ENCODE peak calls at places on chromosomes 16 and 17, in eight cellular contexts. Q, P, L, R, V, K, O and D are unnamed samples.

GRCh38 chr17:58325289-58325726 is 3.3 kb downstream of the TSPOAP1 start:
- DNase-seq in Q (peak; percentile 77), R (no peak), L (peak; percentile 71), P (no peak), O (no peak), K (no peak), V (no peak), D (no peak)

GRCh38 chr16:57242650-57243049 is 2.4 kb upstream of the ARL2BP start:
- DNase-seq in P (no peak), O (no peak), K (no peak), Q (no peak), R (no peak), L (no peak), V (no peak), D (no peak)

GRCh38 chr17:28334666-28335200 is 539 bp downstream of the IFT20 start:
- DNase-seq in V (no peak), K (peak; percentile 28), O (no peak), P (no peak), R (no peak), Q (no peak), L (no peak), D (peak; percentile 50)

GRCh38 chr17:9470171-9470570 is 105.4 kb downstream of the STX8 start:
- DNase-seq in O (no peak), Q (no peak), K (peak; percentile 8), P (no peak), V (no peak), L (no peak), R (no peak), D (no peak)

GRCh38 chr16:88062341-88062861 is 111.2 kb downstream of the BANP start:
- DNase-seq in L (no peak), P (no peak), O (no peak), R (no peak), K (no peak), Q (no peak), V (no peak), D (peak; percentile 70)

GRCh38 chr16:83799336-83799735 is 8.4 kb upstream of the HSBP1 start:
- DNase-seq in Q (no peak), L (no peak), V (no peak), P (no peak), R (no peak), O (no peak), K (no peak), D (peak; percentile 37)

GRCh38 chr16:13630292-13630850 is 289.6 kb upstream of the ERCC4 start:
- DNase-seq in L (no peak), V (no peak), K (no peak), Q (no peak), P (no peak), R (no peak), O (no peak), D (no peak)

GRCh38 chr16:87602005-87602790 is at the start of gene JPH3:
- DNase-seq in K (peak; percentile 23), L (peak; percentile 27), Q (no peak), O (no peak), R (no peak), V (no peak), P (no peak), D (no peak)

GRCh38 chr17:55281592-55282378 is 17.0 kb downstream of the HLF start:
- DNase-seq in V (no peak), P (no peak), O (no peak), Q (no peak), L (no peak), R (no peak), K (no peak), D (no peak)

GRCh38 chr16:180101-180920 is at the start of gene HBQ1:
- DNase-seq in R (no peak), K (peak; percentile 56), V (peak; percentile 75), Q (no peak), L (no peak), P (no peak), O (no peak), D (peak; percentile 11)

GRCh38 chr16:29007865-29008593 is 23.2 kb downstream of the LAT start:
- DNase-seq in L (no peak), Q (no peak), R (peak; percentile 39), P (no peak), O (peak; percentile 96), K (peak; percentile 91), V (peak; percentile 75), D (peak; percentile 84)

GRCh38 chr16:57367111-57367752 is 5.1 kb upstream of the CX3CL1 start:
- DNase-seq in Q (no peak), O (peak; percentile 68), P (no peak), K (no peak), V (no peak), R (no peak), L (no peak), D (peak; percentile 56)

GRCh38 chr16:4663756-4664465 is 29.5 kb upstream of the NUDT16L1 start:
- DNase-seq in Q (no peak), O (no peak), K (peak; percentile 44), R (no peak), V (peak; percentile 38), L (peak; percentile 28), P (no peak), D (no peak)

GRCh38 chr16:57071840-57072541 is 20.4 kb upstream of the CPNE2 start:
- DNase-seq in O (peak; percentile 65), V (no peak), Q (peak; percentile 39), P (no peak), R (peak; percentile 52), K (peak; percentile 28), L (no peak), D (peak; percentile 79)

GRCh38 chr17:54956802-54957201 is 11.7 kb downstream of the COX11 start:
- DNase-seq in L (no peak), K (no peak), R (no peak), P (no peak), Q (no peak), O (no peak), V (no peak), D (no peak)

GRCh38 chr16:84605339-84605848 is 12.5 kb downstream of the COTL1 start:
- DNase-seq in Q (no peak), V (no peak), P (no peak), K (no peak), R (no peak), L (no peak), O (no peak), D (peak; percentile 34)

GRCh38 chr17:72342061-72342460 is 221.2 kb downstream of the SOX9 start:
- DNase-seq in P (no peak), R (no peak), V (no peak), K (no peak), Q (no peak), O (no peak), L (no peak), D (no peak)

GRCh38 chr16:19130852-19131808 is 17.4 kb downstream of the ITPRIPL2 start:
- DNase-seq in R (no peak), O (peak; percentile 89), P (no peak), K (no peak), V (no peak), L (no peak), Q (no peak), D (peak; percentile 82)

GRCh38 chr17:35089846-35090193 is 26.3 kb upstream of the RFFL start:
- DNase-seq in O (peak; percentile 73), P (no peak), K (peak; percentile 71), L (no peak), V (peak; percentile 60), Q (no peak), R (no peak), D (peak; percentile 87)

GRCh38 chr17:79125503-79125902 is 50.9 kb downstream of the ENGASE start:
- DNase-seq in K (no peak), V (no peak), L (peak; percentile 73), R (no peak), Q (no peak), P (no peak), O (no peak), D (no peak)

GRCh38 chr17:41919165-41919817 is 540 bp upstream of the ACLY start:
- DNase-seq in R (no peak), K (no peak), L (peak; percentile 66), O (no peak), V (no peak), P (peak; percentile 26), Q (no peak), D (no peak)

GRCh38 chr16:53369921-53370320 is 64.3 kb upstream of the RBL2 start:
- DNase-seq in V (no peak), O (no peak), Q (no peak), R (no peak), L (no peak), K (no peak), P (no peak), D (peak; percentile 4)

GRCh38 chr17:50304781-50305404 is 30.6 kb downstream of the TMEM92 start:
- DNase-seq in L (no peak), K (no peak), V (no peak), P (no peak), Q (peak; percentile 19), R (no peak), O (no peak), D (no peak)

GRCh38 chr17:63598284-63598683 is 2.4 kb upstream of the TACO1 start:
- DNase-seq in L (no peak), Q (no peak), V (no peak), O (no peak), K (no peak), P (no peak), R (no peak), D (no peak)